ENCODE peak calls at places on chromosomes 12 and 14, in four cellular contexts. L is SK-MEL-5, K is fibroblast of pulmonary artery, W is NCI-H1436. R is an unnamed sample.

GRCh38 chr14:75127903-75128595 is 1.2 kb upstream of the NEK9 start:
- DNase-seq in L (no peak), K (no peak), W (no peak), R (no peak)

GRCh38 chr12:108063192-108063591 is 65.9 kb upstream of the WSCD2 start:
- DNase-seq in L (peak; percentile 72), K (peak; percentile 17), W (no peak), R (no peak)

GRCh38 chr14:34971801-34972200 is 11.0 kb upstream of the SRP54 start:
- DNase-seq in L (no peak), K (no peak), W (no peak), R (no peak)

GRCh38 chr12:109386079-109386473 is 38.4 kb downstream of the MYO1H start:
- DNase-seq in L (no peak), K (no peak), W (no peak), R (no peak)

GRCh38 chr14:32669416-32669815 is 269.3 kb upstream of the NPAS3 start:
- DNase-seq in L (no peak), K (peak; percentile 16), W (no peak), R (peak; percentile 6)

GRCh38 chr12:79329933-79330332 is 360.8 kb downstream of the PAWR start:
- DNase-seq in L (no peak), K (no peak), W (no peak), R (no peak)

GRCh38 chr12:1603621-1604020 is 9.2 kb upstream of the FBXL14 start:
- DNase-seq in L (no peak), K (no peak), W (no peak), R (no peak)

GRCh38 chr12:47828967-47829482 is 9.3 kb upstream of the HDAC7 start:
- DNase-seq in L (peak; percentile 43), K (peak; percentile 73), W (no peak), R (no peak)

GRCh38 chr14:99430491-99430890 is 50.2 kb downstream of the SETD3 start:
- DNase-seq in L (peak; percentile 21), K (no peak), W (peak; percentile 52), R (peak; percentile 8)

GRCh38 chr12:109147954-109148353 is 31.6 kb downstream of the ACACB start:
- DNase-seq in L (no peak), K (peak; percentile 37), W (no peak), R (no peak)

GRCh38 chr12:107461222-107461980 is 224.2 kb upstream of the PWP1 start:
- DNase-seq in L (no peak), K (peak; percentile 57), W (no peak), R (peak; percentile 37)

R was measured in COR-L47.